ENCODE peak calls at places on chromosome 1, in seven cellular contexts. J, I, U, M, V, N and W are unnamed samples.

GRCh38 chr1:3249846-3250501 is 181.0 kb downstream of the PRDM16 start:
- DNase-seq in J (no peak), I (no peak), U (no peak), M (no peak), V (no peak), N (no peak), W (no peak)

GRCh38 chr1:241532173-241532553 is at the start of gene KMO:
- DNase-seq in J (no peak), I (no peak), U (no peak), M (no peak), V (no peak), N (no peak), W (no peak)

GRCh38 chr1:222896630-222897526 is 82.0 kb downstream of the DISP1 start:
- DNase-seq in J (no peak), I (no peak), U (no peak), M (no peak), V (no peak), N (peak), W (no peak)

GRCh38 chr1:14296795-14297194 is 301.7 kb upstream of the KAZN start:
- DNase-seq in J (no peak), I (no peak), U (no peak), M (no peak), V (no peak), N (no peak), W (no peak)

GRCh38 chr1:195909061-195909460 is 699.2 kb downstream of the KCNT2 start:
- DNase-seq in J (no peak), I (no peak), U (no peak), M (no peak), V (no peak), N (peak), W (no peak)

GRCh38 chr1:11384170-11384554 is 94.8 kb upstream of the DISP3 start:
- DNase-seq in J (no peak), I (no peak), U (no peak), M (no peak), V (no peak), N (peak), W (no peak)

GRCh38 chr1:201877877-201878339 is 10.8 kb upstream of the SHISA4 start:
- DNase-seq in J (peak), I (peak), U (peak), M (no peak), V (no peak), N (peak), W (no peak)

GRCh38 chr1:108199231-108199657 is 899 bp downstream of the SLC25A24 start:
- DNase-seq in J (peak), I (no peak), U (peak), M (no peak), V (no peak), N (peak), W (no peak)

GRCh38 chr1:44590475-44590874 is 83.8 kb downstream of the TMEM53 start:
- DNase-seq in J (no peak), I (no peak), U (no peak), M (no peak), V (no peak), N (no peak), W (no peak)

GRCh38 chr1:41496080-41497055 is 11.9 kb upstream of the EDN2 start:
- DNase-seq in J (no peak), I (peak), U (peak), M (peak), V (peak), N (peak), W (no peak)
- TF ChIP-seq CTCF in J (no peak), I (no peak), U (no peak), M (peak), V (no peak), N (no peak), W (no peak)

DNA sequence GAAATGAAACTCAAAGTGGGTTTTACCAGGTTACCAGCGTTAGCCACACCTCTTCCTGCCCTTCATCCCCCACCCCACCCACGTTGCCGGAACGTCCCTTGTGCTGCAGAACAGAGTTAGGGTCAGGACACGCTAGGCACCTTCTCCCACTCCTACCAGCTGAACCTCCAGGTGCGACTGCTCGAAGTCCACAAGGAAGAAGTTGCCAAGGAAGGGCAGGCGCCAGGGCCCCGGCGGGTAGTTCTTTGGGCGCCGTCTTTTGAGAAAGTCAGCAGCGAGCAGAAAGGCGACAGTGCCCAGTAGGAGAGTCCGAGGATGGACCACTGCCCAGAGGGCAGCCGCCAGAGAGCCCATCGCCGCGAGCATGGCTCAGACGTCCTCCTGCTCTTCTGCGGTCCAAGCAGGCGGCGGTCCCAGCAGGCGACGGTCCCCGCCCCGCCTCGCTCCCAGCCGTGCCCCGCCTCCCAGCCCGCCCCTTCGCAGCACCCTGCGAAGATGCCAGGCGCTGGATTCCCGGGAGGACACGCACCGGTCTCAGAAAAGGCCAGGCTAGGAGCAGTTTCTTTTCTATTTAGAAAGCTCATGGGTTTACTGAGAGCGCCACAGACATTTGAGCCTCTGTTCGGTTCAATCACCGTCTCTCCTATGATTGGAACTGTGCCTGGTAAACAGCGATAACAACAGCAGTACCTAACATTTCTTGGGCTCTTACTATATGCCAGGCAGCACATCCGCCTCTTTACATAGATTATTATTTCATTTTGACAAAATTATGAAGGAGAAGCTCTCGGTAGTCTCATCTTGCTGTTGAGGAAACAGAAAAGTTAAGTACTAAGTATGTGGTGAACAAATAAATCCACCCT is at the start of gene CYP2J2:
- DNase-seq in J (peak), I (peak), U (peak), M (peak), V (peak), N (peak), W (no peak)
- TF ChIP-seq CTCF in J (no peak), I (no peak), U (no peak), M (no peak), V (no peak), N (no peak), W (no peak)

GRCh38 chr1:183932412-183932811 is 105.1 kb downstream of the COLGALT2 start:
- DNase-seq in J (no peak), I (no peak), U (no peak), M (peak), V (no peak), N (peak), W (no peak)

GRCh38 chr1:183934284-183934683 is 103.2 kb downstream of the COLGALT2 start:
- DNase-seq in J (no peak), I (no peak), U (no peak), M (no peak), V (no peak), N (no peak), W (no peak)

GRCh38 chr1:183931646-183932271 is 105.8 kb downstream of the COLGALT2 start:
- DNase-seq in J (no peak), I (no peak), U (no peak), M (no peak), V (no peak), N (no peak), W (no peak)

GRCh38 chr1:183936009-183936408 is 101.5 kb downstream of the COLGALT2 start:
- DNase-seq in J (no peak), I (no peak), U (no peak), M (no peak), V (no peak), N (no peak), W (no peak)

DNA sequence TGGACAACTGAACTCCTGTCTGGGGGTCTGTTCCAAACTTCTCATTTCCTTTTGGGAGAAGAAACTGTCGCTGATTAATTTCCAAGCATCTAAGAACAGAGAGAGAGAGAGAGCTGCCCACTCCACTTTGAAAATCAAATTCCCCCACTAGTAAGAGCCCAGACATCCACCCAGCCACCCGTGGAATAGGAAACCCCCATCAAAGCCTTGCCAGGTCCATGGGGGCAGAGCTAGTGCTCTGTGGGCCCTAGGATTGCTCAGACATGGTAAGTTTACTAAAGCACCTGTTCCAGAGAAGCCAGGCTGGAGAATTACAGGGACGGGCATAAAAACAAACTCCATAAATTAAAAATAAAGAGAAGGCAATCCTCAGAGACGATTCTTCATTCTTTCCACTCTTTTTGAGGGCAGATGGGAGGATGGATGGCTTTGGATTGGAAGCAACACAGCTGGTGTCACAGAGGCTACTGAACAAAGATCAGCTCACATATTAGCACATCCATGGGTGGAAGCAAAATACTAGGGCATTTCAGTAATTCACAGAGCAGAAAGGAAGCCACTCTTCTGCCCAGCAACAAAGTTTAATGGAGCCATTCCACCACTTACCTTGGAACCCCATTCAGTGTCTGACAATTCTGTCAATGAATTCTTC is 103.9 kb downstream of the COLGALT2 start:
- DNase-seq in J (no peak), I (no peak), U (no peak), M (no peak), V (no peak), N (no peak), W (no peak)
- TF ChIP-seq CTCF in J (no peak), I (no peak), U (no peak), M (no peak), V (no peak), N (no peak), W (no peak)

GRCh38 chr1:119475866-119476439 is 31.1 kb upstream of the HSD3B1 start:
- DNase-seq in J (peak), I (peak), U (peak), M (no peak), V (no peak), N (peak), W (no peak)
- TF ChIP-seq CTCF in J (peak), I (peak), U (peak), M (peak), V (peak), N (peak), W (no peak)

DNA sequence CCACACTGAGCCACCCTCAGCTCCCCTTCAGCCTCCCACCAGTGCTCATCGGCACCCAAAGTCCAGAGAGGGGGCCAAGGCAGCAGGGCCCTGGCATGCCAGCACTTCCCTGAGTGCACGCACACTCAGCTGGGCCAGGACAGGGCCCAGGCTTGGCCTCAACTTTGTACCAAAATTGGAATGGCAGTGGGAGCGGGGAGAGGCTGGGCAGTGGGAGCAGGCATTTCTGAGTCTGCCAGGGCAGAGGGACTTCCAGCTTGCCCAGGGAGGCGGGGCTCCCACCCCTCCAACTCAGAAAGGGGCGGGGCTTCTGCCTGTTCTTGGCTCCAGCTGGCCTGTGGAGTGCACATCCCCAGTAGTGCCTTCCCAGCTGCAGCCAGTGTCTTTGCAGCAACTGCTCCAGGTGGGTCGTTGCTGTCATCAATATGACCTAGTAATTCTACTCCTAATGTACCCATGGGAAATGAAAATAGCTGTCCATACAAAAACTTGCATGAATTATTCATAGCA is 10.3 kb upstream of the SNX7 start:
- DNase-seq in J (no peak), I (no peak), U (no peak), M (no peak), V (no peak), N (no peak), W (no peak)
- TF ChIP-seq CTCF in J (no peak), I (no peak), U (no peak), M (no peak), V (no peak), N (no peak), W (no peak)

GRCh38 chr1:245432221-245432620 is 277.4 kb downstream of the KIF26B start:
- DNase-seq in J (no peak), I (no peak), U (no peak), M (no peak), V (no peak), N (no peak), W (no peak)

GRCh38 chr1:245431706-245432105 is 276.9 kb downstream of the KIF26B start:
- DNase-seq in J (no peak), I (no peak), U (no peak), M (no peak), V (no peak), N (no peak), W (no peak)

GRCh38 chr1:245434285-245434684 is 279.5 kb downstream of the KIF26B start:
- DNase-seq in J (peak), I (no peak), U (no peak), M (no peak), V (no peak), N (no peak), W (no peak)

DNA sequence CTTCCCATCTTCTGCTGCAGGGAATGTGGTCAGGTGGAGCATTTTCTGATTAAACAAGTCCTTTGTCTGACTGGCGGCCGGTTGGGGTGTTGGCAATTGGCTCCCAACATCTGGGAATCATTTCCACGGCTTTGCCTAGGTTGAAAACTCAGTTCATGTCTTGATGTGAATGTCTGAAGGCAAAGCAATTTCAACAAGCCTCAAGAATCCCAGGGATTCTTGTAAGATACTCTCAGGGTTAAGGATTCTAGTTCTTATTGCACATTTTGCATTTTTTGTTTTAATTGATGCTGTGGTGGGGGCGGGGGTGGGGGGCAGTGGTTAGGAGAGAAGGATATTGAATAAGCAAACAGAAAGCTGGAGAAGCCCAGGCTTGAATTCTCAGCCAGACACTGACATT is 273.9 kb downstream of the KIF26B start:
- DNase-seq in J (no peak), I (no peak), U (no peak), M (no peak), V (no peak), N (no peak), W (no peak)
- TF ChIP-seq CTCF in J (no peak), I (no peak), U (no peak), M (no peak), V (no peak), N (no peak), W (no peak)

GRCh38 chr1:27049607-27050006 is 37.0 kb upstream of the TENT5B start:
- DNase-seq in J (no peak), I (peak), U (no peak), M (no peak), V (no peak), N (no peak), W (no peak)

GRCh38 chr1:27044613-27045091 is 32.0 kb upstream of the TENT5B start:
- DNase-seq in J (peak), I (peak), U (peak), M (peak), V (no peak), N (peak), W (peak)

GRCh38 chr1:27042670-27043069 is 30.0 kb upstream of the TENT5B start:
- DNase-seq in J (no peak), I (no peak), U (no peak), M (no peak), V (no peak), N (no peak), W (no peak)

GRCh38 chr1:27049127-27049526 is 36.5 kb upstream of the TENT5B start:
- DNase-seq in J (no peak), I (no peak), U (no peak), M (no peak), V (no peak), N (no peak), W (no peak)

GRCh38 chr1:27045973-27046558 is 33.4 kb upstream of the TENT5B start:
- DNase-seq in J (peak), I (peak), U (peak), M (peak), V (no peak), N (peak), W (peak)
- TF ChIP-seq CTCF in J (peak), I (peak), U (peak), M (peak), V (peak), N (peak), W (peak)

DNA sequence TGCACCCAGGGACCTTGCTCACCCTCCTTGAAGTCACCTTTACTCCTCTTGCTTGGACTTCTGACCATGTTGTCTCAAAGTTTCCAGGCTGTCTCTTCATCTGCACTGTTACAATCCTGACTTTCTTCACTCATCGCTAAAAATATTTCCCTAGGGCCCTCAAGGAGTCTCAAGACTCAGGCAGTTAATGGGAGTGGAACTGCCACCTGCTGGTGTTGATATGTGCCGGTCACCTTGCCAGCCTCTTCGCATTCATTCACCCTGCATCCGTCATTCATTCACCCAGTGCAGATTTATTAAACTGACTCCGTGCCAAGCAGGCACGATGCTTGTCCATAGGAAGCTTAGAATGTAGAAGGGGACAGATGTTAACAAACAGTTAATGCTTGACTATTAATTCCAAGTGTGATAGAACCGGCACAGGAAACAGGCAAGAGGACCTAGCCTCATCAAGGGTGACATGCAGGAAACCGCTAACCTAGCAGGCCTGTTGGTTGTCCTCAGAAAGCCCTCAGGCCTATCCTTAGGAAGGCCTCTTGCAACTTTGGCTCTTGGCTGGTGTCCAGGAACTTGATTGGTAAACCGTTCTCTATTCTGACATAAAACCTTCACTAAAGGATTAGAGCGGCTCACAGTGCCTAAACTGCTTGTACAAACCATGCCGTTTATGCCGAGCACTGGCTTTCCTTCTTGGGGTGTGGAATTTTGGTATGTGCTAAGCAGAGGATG is 342.2 kb downstream of the CAMTA1 start:
- DNase-seq in J (no peak), I (no peak), U (no peak), M (no peak), V (no peak), N (no peak), W (no peak)
- TF ChIP-seq CTCF in J (no peak), I (no peak), U (no peak), M (no peak), V (no peak), N (no peak), W (no peak)

GRCh38 chr1:217889401-217889800 is 258.3 kb downstream of the SPATA17 start:
- DNase-seq in J (no peak), I (no peak), U (no peak), M (no peak), V (no peak), N (no peak), W (no peak)
- TF ChIP-seq CTCF in J (no peak), I (peak), U (no peak), M (no peak), V (no peak), N (no peak), W (no peak)

GRCh38 chr1:220271706-220272046 is 577 bp downstream of the RAB3GAP2 start:
- DNase-seq in J (peak), I (no peak), U (peak), M (no peak), V (no peak), N (peak), W (no peak)

GRCh38 chr1:220274122-220274855 is 2.0 kb upstream of the RAB3GAP2 start:
- DNase-seq in J (no peak), I (no peak), U (no peak), M (no peak), V (no peak), N (peak), W (no peak)

GRCh38 chr1:220272841-220273090 is 513 bp upstream of the RAB3GAP2 start:
- DNase-seq in J (no peak), I (no peak), U (no peak), M (no peak), V (no peak), N (no peak), W (no peak)

GRCh38 chr1:220275430-220275829 is 3.2 kb upstream of the RAB3GAP2 start:
- DNase-seq in J (no peak), I (no peak), U (no peak), M (no peak), V (no peak), N (no peak), W (no peak)

DNA sequence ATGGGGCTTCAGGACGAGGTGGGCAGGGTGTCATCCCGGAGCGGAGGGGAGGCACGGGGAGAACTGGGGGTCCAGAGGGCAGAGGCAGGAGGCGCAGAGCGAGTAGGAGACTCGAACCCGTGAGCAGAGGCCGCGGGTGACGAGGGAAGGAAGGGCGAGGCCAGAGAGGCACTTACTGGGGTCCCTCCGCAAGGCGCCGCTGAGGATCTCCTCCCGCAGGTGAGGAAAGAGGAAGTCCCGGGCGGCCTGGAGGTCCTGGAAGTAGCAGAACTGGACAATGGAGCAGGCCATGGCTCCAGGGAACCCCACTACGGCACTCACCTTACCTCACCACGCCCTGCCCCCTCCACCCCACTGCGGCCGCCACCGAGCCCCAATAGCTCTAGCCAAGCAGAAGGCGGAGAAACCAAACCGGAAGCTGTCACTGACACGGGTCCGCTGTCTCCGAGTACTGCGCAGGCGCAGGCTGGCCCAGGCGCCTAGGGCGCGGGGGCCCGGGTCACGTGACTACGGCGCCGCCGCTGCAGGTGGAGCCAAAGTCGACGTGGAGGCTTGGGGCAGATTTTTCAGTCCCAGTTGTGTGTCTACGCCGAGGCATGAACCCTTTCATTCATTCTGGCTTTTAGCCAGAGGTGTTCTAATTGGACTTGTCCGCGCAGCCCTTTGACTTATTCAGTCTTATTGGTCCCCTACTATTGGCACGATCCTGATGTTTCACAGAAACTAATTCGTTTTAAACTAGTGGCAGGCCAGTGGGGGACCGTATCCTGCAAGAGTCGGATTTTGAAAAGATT is at the start of gene RAB3GAP2:
- DNase-seq in J (peak), I (peak), U (peak), M (peak), V (peak), N (peak), W (peak)
- TF ChIP-seq CTCF in J (no peak), I (no peak), U (no peak), M (no peak), V (no peak), N (no peak), W (no peak)